ENCODE peak calls at places on chromosomes 1 and 21, in nine cellular contexts. H, G, P, V, O, X, N, M and J are unnamed samples.

GRCh38 chr21:29656504-29657227 is 283.1 kb downstream of the GRIK1 start:
- DNase-seq in H (no peak), G (no peak), P (peak), V (no peak), O (no peak), X (no peak), N (no peak), M (no peak), J (no peak)

GRCh38 chr1:167166703-167167100 is 54.0 kb upstream of the POU2F1 start:
- DNase-seq in H (no peak), G (no peak), P (no peak), V (no peak), O (no peak), X (peak), N (no peak), M (peak), J (no peak)

GRCh38 chr21:39502631-39503030 is 50.9 kb downstream of the SH3BGR start:
- DNase-seq in H (no peak), G (no peak), P (no peak), V (no peak), O (no peak), X (no peak), N (no peak), M (no peak), J (no peak)

GRCh38 chr1:27519341-27520258 is 29.6 kb upstream of the WASF2 start:
- DNase-seq in H (no peak), G (peak), P (no peak), V (no peak), O (no peak), X (no peak), N (peak), M (no peak), J (no peak)

GRCh38 chr1:227890451-227891222 is 57.1 kb downstream of the WNT9A start:
- DNase-seq in H (no peak), G (no peak), P (no peak), V (no peak), O (no peak), X (peak), N (no peak), M (no peak), J (no peak)

GRCh38 chr1:156372265-156372586 is 3.2 kb downstream of the RHBG start:
- DNase-seq in H (no peak), G (no peak), P (no peak), V (no peak), O (no peak), X (no peak), N (no peak), M (peak), J (no peak)

GRCh38 chr1:113042336-113043143 is 30.5 kb upstream of the LRIG2 start:
- DNase-seq in H (no peak), G (peak), P (peak), V (no peak), O (no peak), X (peak), N (peak), M (no peak), J (peak)

GRCh38 chr1:27153549-27153886 is 1.4 kb downstream of the SLC9A1 start:
- DNase-seq in H (no peak), G (no peak), P (no peak), V (no peak), O (no peak), X (peak), N (no peak), M (no peak), J (no peak)

GRCh38 chr21:41233913-41234312 is 66.0 kb downstream of the BACE2 start:
- DNase-seq in H (no peak), G (no peak), P (no peak), V (no peak), O (no peak), X (no peak), N (no peak), M (no peak), J (no peak)